ENCODE peak calls at places on chromosomes 2 and 18, in ten cellular contexts. M, B, Y, H, V, R, K, L, Z and Q are unnamed samples.

GRCh38 chr18:49638209-49638785 is 76.4 kb downstream of the LIPG start:
- DNase-seq in M (no peak), B (no peak), Y (no peak), H (no peak), V (no peak), R (no peak), K (no peak), L (no peak), Z (no peak), Q (no peak)

GRCh38 chr2:9103663-9104277 is 100.3 kb upstream of the MBOAT2 start:
- DNase-seq in M (no peak), B (no peak), Y (no peak), H (no peak), V (no peak), R (no peak), K (no peak), L (no peak), Z (no peak), Q (no peak)

GRCh38 chr2:152221870-152222269 is 46.3 kb upstream of the STAM2 start:
- DNase-seq in M (no peak), B (peak), Y (peak), H (no peak), V (no peak), R (no peak), K (peak), L (no peak), Z (no peak), Q (no peak)

GRCh38 chr2:238449909-238450417 is 23.2 kb downstream of the ASB1 start:
- DNase-seq in M (no peak), B (no peak), Y (peak), H (no peak), V (no peak), R (no peak), K (peak), L (no peak), Z (no peak), Q (no peak)

GRCh38 chr2:164840930-164841718 is 499 bp downstream of the COBLL1 start:
- DNase-seq in M (peak), B (peak), Y (peak), H (no peak), V (no peak), R (peak), K (peak), L (no peak), Z (peak), Q (peak)

GRCh38 chr2:144213797-144214196 is 306.1 kb downstream of the ZEB2 start:
- DNase-seq in M (no peak), B (no peak), Y (no peak), H (no peak), V (no peak), R (no peak), K (no peak), L (no peak), Z (no peak), Q (no peak)

GRCh38 chr2:57711991-57712390 is 334.6 kb upstream of the VRK2 start:
- DNase-seq in M (no peak), B (no peak), Y (no peak), H (no peak), V (no peak), R (no peak), K (no peak), L (no peak), Z (no peak), Q (no peak)

GRCh38 chr2:134224005-134224404 is 29.9 kb upstream of the MGAT5 start:
- DNase-seq in M (no peak), B (peak), Y (no peak), H (no peak), V (no peak), R (no peak), K (peak), L (no peak), Z (no peak), Q (no peak)

GRCh38 chr2:113278812-113279139 is at the start of gene PAX8:
- DNase-seq in M (no peak), B (no peak), Y (no peak), H (no peak), V (no peak), R (no peak), K (no peak), L (no peak), Z (no peak), Q (peak)

GRCh38 chr2:166361351-166362153 is 14.2 kb downstream of the SCN9A start:
- DNase-seq in M (no peak), B (peak), Y (peak), H (no peak), V (no peak), R (peak), K (peak), L (no peak), Z (no peak), Q (no peak)

GRCh38 chr2:226431301-226431955 is 368.2 kb downstream of the IRS1 start:
- DNase-seq in M (no peak), B (peak), Y (peak), H (no peak), V (no peak), R (no peak), K (peak), L (no peak), Z (no peak), Q (no peak)

GRCh38 chr18:79490593-79491551 is 95.1 kb downstream of the NFATC1 start:
- DNase-seq in M (no peak), B (no peak), Y (no peak), H (no peak), V (no peak), R (no peak), K (no peak), L (no peak), Z (no peak), Q (no peak)

GRCh38 chr2:180907731-180908130 is 72.7 kb upstream of the UBE2E3 start:
- DNase-seq in M (no peak), B (peak), Y (peak), H (no peak), V (no peak), R (no peak), K (no peak), L (no peak), Z (no peak), Q (no peak)

GRCh38 chr18:69943021-69943420 is 4.7 kb downstream of the CD226 start:
- DNase-seq in M (no peak), B (no peak), Y (no peak), H (no peak), V (no peak), R (no peak), K (no peak), L (no peak), Z (no peak), Q (no peak)

GRCh38 chr2:142687075-142687474 is 190.4 kb upstream of the KYNU start:
- DNase-seq in M (no peak), B (no peak), Y (no peak), H (no peak), V (no peak), R (no peak), K (no peak), L (no peak), Z (no peak), Q (no peak)

GRCh38 chr2:77191665-77192064 is 330.5 kb downstream of the LRRTM4 start:
- DNase-seq in M (no peak), B (no peak), Y (no peak), H (no peak), V (no peak), R (no peak), K (no peak), L (no peak), Z (no peak), Q (no peak)

GRCh38 chr2:25512707-25513106 is 160.7 kb downstream of the DTNB start:
- DNase-seq in M (no peak), B (no peak), Y (no peak), H (no peak), V (no peak), R (no peak), K (no peak), L (no peak), Z (no peak), Q (no peak)

GRCh38 chr2:3572620-3573019 is 2.4 kb upstream of the RPS7 start:
- DNase-seq in M (no peak), B (no peak), Y (no peak), H (no peak), V (no peak), R (no peak), K (no peak), L (no peak), Z (no peak), Q (no peak)

GRCh38 chr2:239531456-239532304 is 130.9 kb upstream of the HDAC4 start:
- DNase-seq in M (no peak), B (peak), Y (no peak), H (no peak), V (no peak), R (no peak), K (no peak), L (no peak), Z (peak), Q (peak)

GRCh38 chr2:97785818-97786217 is 72.4 kb downstream of the ZAP70 start:
- DNase-seq in M (no peak), B (no peak), Y (no peak), H (no peak), V (no peak), R (no peak), K (peak), L (no peak), Z (no peak), Q (no peak)

GRCh38 chr2:118112771-118113334 is 24.6 kb downstream of the INSIG2 start:
- DNase-seq in M (no peak), B (peak), Y (peak), H (no peak), V (no peak), R (no peak), K (peak), L (no peak), Z (no peak), Q (no peak)

GRCh38 chr18:48475635-48476549 is 62.9 kb upstream of the CTIF start:
- DNase-seq in M (peak), B (peak), Y (peak), H (peak), V (no peak), R (peak), K (peak), L (no peak), Z (peak), Q (peak)

GRCh38 chr2:95036491-95037289 is 11.2 kb downstream of the MAL start:
- DNase-seq in M (no peak), B (no peak), Y (no peak), H (no peak), V (no peak), R (no peak), K (no peak), L (no peak), Z (no peak), Q (no peak)

GRCh38 chr2:233800231-233800630 is 22.1 kb downstream of the MROH2A start:
- DNase-seq in M (no peak), B (no peak), Y (no peak), H (no peak), V (no peak), R (no peak), K (no peak), L (no peak), Z (no peak), Q (no peak)

GRCh38 chr2:105738658-105739051 is 6.1 kb upstream of the NCK2 start:
- DNase-seq in M (no peak), B (no peak), Y (no peak), H (no peak), V (no peak), R (no peak), K (no peak), L (no peak), Z (no peak), Q (no peak)

GRCh38 chr2:60365556-60365955 is 187.9 kb downstream of the BCL11A start:
- DNase-seq in M (no peak), B (no peak), Y (peak), H (peak), V (no peak), R (no peak), K (no peak), L (no peak), Z (no peak), Q (no peak)

GRCh38 chr2:9665903-9666302 is 35.1 kb upstream of the YWHAQ start:
- DNase-seq in M (no peak), B (peak), Y (peak), H (no peak), V (no peak), R (no peak), K (peak), L (no peak), Z (no peak), Q (no peak)

GRCh38 chr2:41962912-41963652 is 84.7 kb upstream of the PKDCC start:
- DNase-seq in M (no peak), B (no peak), Y (no peak), H (no peak), V (no peak), R (no peak), K (no peak), L (no peak), Z (peak), Q (no peak)

GRCh38 chr2:121321476-121321875 is 36.5 kb upstream of the TFCP2L1 start:
- DNase-seq in M (no peak), B (no peak), Y (no peak), H (no peak), V (no peak), R (no peak), K (no peak), L (no peak), Z (no peak), Q (no peak)

GRCh38 chr2:111617299-111617803 is 266.6 kb downstream of the ANAPC1 start:
- DNase-seq in M (no peak), B (peak), Y (peak), H (no peak), V (no peak), R (no peak), K (no peak), L (no peak), Z (no peak), Q (no peak)